ENCODE peak calls at places on chromosomes 13 and 19, in four cellular contexts. D is neural progenitor cell, G is ureter, K is GM18507. V is an unnamed sample.
A peak's percentile ranks its signal among the peaks of the same experiment; 100 is the strongest.

GRCh38 chr13:95480131-95480545 is 72.4 kb upstream of the CLDN10 start:
- DNase-seq in K (peak; percentile 29), D (no peak), G (no peak), V (no peak)

GRCh38 chr19:49560358-49560900 is 19.9 kb downstream of the NOSIP start:
- DNase-seq in K (no peak), G (no peak), D (no peak), V (no peak)

GRCh38 chr13:32669030-32669646 is 82.9 kb downstream of the PDS5B start:
- DNase-seq in G (no peak), K (no peak), D (peak; percentile 76), V (peak; percentile 52)

GRCh38 chr13:24148414-24149305 is 11.9 kb upstream of the SPATA13 start:
- DNase-seq in K (no peak), G (peak; percentile 78), D (no peak), V (peak; percentile 58)

GRCh38 chr19:5406816-5407215 is 48.4 kb upstream of the ZNRF4 start:
- DNase-seq in D (no peak), K (no peak), G (no peak), V (no peak)

GRCh38 chr19:45151821-45152503 is 8.8 kb downstream of the NKPD1 start:
- DNase-seq in D (peak; percentile 21), K (no peak), G (no peak), V (no peak)

GRCh38 chr13:59584101-59584500 is 579.6 kb downstream of the DIAPH3 start:
- DNase-seq in D (no peak), G (no peak), K (no peak), V (no peak)

GRCh38 chr13:44713793-44714469 is 137.8 kb upstream of the TSC22D1 start:
- DNase-seq in D (no peak), K (no peak), G (no peak), V (peak; percentile 32)

GRCh38 chr13:107466326-107466725 is 749.0 kb downstream of the LIG4 start:
- DNase-seq in D (no peak), G (no peak), K (no peak), V (no peak)

GRCh38 chr13:23292596-23292995 is 111.8 kb downstream of the SGCG start:
- DNase-seq in K (no peak), G (no peak), D (no peak), V (no peak)

GRCh38 chr19:10335149-10336053 is 2.1 kb upstream of the RAVER1 start:
- DNase-seq in G (no peak), K (no peak), D (no peak), V (no peak)

GRCh38 chr19:10430505-10431253 is 10.3 kb downstream of the PDE4A start:
- DNase-seq in K (no peak), D (peak; percentile 44), G (no peak), V (no peak)

GRCh38 chr13:112690242-112690943 is 555 bp downstream of the ATP11A start:
- DNase-seq in G (peak; percentile 51), K (peak; percentile 15), D (peak; percentile 81), V (peak; percentile 59)

GRCh38 chr19:38701455-38702063 is 42.7 kb downstream of the CAPN12 start:
- DNase-seq in D (no peak), G (no peak), K (no peak), V (peak; percentile 96)

GRCh38 chr13:82634946-82635345 is 1247.3 kb downstream of the SLITRK1 start:
- DNase-seq in K (no peak), D (no peak), G (no peak), V (no peak)

GRCh38 chr19:11538232-11539036 is at the start of gene CNN1:
- DNase-seq in K (no peak), G (peak; percentile 87), D (peak; percentile 72), V (no peak)

GRCh38 chr19:41321600-41322270 is 11.8 kb downstream of the CCDC97 start:
- DNase-seq in G (no peak), D (peak; percentile 80), K (no peak), V (peak; percentile 44)

GRCh38 chr19:39558623-39559117 is 18.7 kb upstream of the EID2 start:
- DNase-seq in K (no peak), D (no peak), G (no peak), V (no peak)

GRCh38 chr13:33761744-33762143 is 56.2 kb upstream of the RFC3 start:
- DNase-seq in D (peak; percentile 26), K (no peak), G (no peak), V (peak; percentile 21)

GRCh38 chr19:472005-472858 is 11.4 kb upstream of the SHC2 start:
- DNase-seq in K (no peak), G (no peak), D (no peak), V (no peak)

GRCh38 chr13:102911336-102911735 is 65.5 kb downstream of the ERCC5 start:
- DNase-seq in G (no peak), D (no peak), K (no peak), V (no peak)

GRCh38 chr13:113489171-113489548 is 1.4 kb downstream of the DCUN1D2 start:
- DNase-seq in D (peak; percentile 63), G (no peak), K (no peak), V (peak; percentile 69)

GRCh38 chr19:23799321-23799720 is 40.6 kb upstream of the ZNF681 start:
- DNase-seq in K (no peak), D (no peak), G (no peak), V (no peak)

GRCh38 chr19:1847684-1848398 is 442 bp downstream of the REXO1 start:
- DNase-seq in K (no peak), G (no peak), D (peak; percentile 72), V (peak; percentile 58)

GRCh38 chr13:23610966-23611486 is 40.8 kb downstream of the TNFRSF19 start:
- DNase-seq in D (no peak), K (no peak), G (no peak), V (no peak)

GRCh38 chr13:23407996-23408395 is 25.5 kb downstream of the SACS start:
- DNase-seq in K (no peak), G (no peak), D (no peak), V (no peak)

GRCh38 chr13:71610876-71611275 is 256.1 kb downstream of the DACH1 start:
- DNase-seq in G (no peak), D (no peak), K (no peak), V (no peak)

GRCh38 chr19:15120135-15121026 is 13.2 kb downstream of the SYDE1 start:
- DNase-seq in D (no peak), K (no peak), G (no peak), V (no peak)

GRCh38 chr19:54309811-54310210 is 3.2 kb downstream of the LILRA5 start:
- DNase-seq in D (no peak), G (no peak), K (no peak), V (no peak)

GRCh38 chr19:15038304-15038703 is 11.0 kb upstream of the CASP14 start:
- DNase-seq in K (no peak), G (no peak), D (no peak), V (no peak)

GRCh38 chr13:110726726-110727125 is 13.2 kb downstream of the ING1 start:
- DNase-seq in G (no peak), K (no peak), D (no peak), V (no peak)

V was measured in Caco-2.